ENCODE peak calls at places on chromosomes 16 and 17, in four cellular contexts. H is prostate gland, T is neural crest cell, A is GM20000. V is an unnamed sample.

GRCh38 chr17:63693411-63694113 is 6.4 kb downstream of the LIMD2 start:
- DNase-seq in H (no peak), T (no peak), A (no peak), V (no peak)

GRCh38 chr17:82752371-82753200 is 721 bp downstream of the TBCD start:
- DNase-seq in H (no peak), T (no peak), A (peak; percentile 73), V (no peak)

GRCh38 chr16:82627811-82628339 is 1.1 kb downstream of the CDH13 start:
- DNase-seq in H (peak; percentile 52), T (peak; percentile 40), A (no peak), V (no peak)

GRCh38 chr16:87138316-87138715 is 178.9 kb downstream of the C16orf95 start:
- DNase-seq in H (no peak), T (no peak), A (no peak), V (no peak)

GRCh38 chr17:11598274-11599221 is at the start of gene DNAH9:
- DNase-seq in H (peak; percentile 98), T (peak; percentile 92), A (no peak), V (peak; percentile 89)

GRCh38 chr16:55955439-55955838 is 80.3 kb upstream of the CES5A start:
- DNase-seq in H (no peak), T (no peak), A (no peak), V (no peak)

GRCh38 chr16:5427571-5427970 is 330.0 kb upstream of the EEF2KMT start:
- DNase-seq in H (no peak), T (no peak), A (no peak), V (no peak)

GRCh38 chr16:82761858-82762257 is 135.1 kb downstream of the CDH13 start:
- DNase-seq in H (no peak), T (no peak), A (no peak), V (no peak)

GRCh38 chr16:57194512-57194911 is 8.4 kb downstream of the RSPRY1 start:
- DNase-seq in H (peak; percentile 16), T (no peak), A (no peak), V (no peak)

GRCh38 chr16:72925631-72925979 is 122.3 kb downstream of the ZFHX3 start:
- DNase-seq in H (no peak), T (no peak), A (no peak), V (no peak)

GRCh38 chr16:84115919-84116719 is 623 bp downstream of the MBTPS1 start:
- DNase-seq in H (peak; percentile 41), T (no peak), A (no peak), V (peak; percentile 18)

GRCh38 chr16:87801679-87802300 is 36.0 kb upstream of the KLHDC4 start:
- DNase-seq in H (no peak), T (no peak), A (no peak), V (no peak)

GRCh38 chr16:68995011-68995504 is 110.4 kb upstream of the HAS3 start:
- DNase-seq in H (peak; percentile 34), T (no peak), A (no peak), V (peak; percentile 8)

GRCh38 chr16:58938856-58939255 is 204.7 kb upstream of the GOT2 start:
- DNase-seq in H (no peak), T (no peak), A (no peak), V (no peak)

GRCh38 chr16:58515125-58515870 is at the start of gene SETD6:
- DNase-seq in H (peak; percentile 88), T (peak; percentile 85), A (peak; percentile 93), V (peak; percentile 89)

GRCh38 chr16:88015806-88016140 is 64.5 kb downstream of the BANP start:
- DNase-seq in H (no peak), T (no peak), A (no peak), V (no peak)

GRCh38 chr17:28969706-28970393 is 18.5 kb upstream of the PHF12 start:
- DNase-seq in H (no peak), T (no peak), A (no peak), V (no peak)

GRCh38 chr17:66711403-66711802 is 123.5 kb upstream of the CACNG5 start:
- DNase-seq in H (no peak), T (no peak), A (no peak), V (no peak)

GRCh38 chr16:10138881-10139280 is 43.3 kb downstream of the GRIN2A start:
- DNase-seq in H (no peak), T (no peak), A (no peak), V (no peak)

GRCh38 chr17:48002208-48002919 is 31.5 kb downstream of the CDK5RAP3 start:
- DNase-seq in H (no peak), T (no peak), A (peak; percentile 69), V (no peak)

GRCh38 chr16:11613381-11614303 is 26.9 kb upstream of the LITAF start:
- DNase-seq in H (no peak), T (no peak), A (peak; percentile 54), V (no peak)

GRCh38 chr17:77245162-77245926 is 104.6 kb downstream of the SEC14L1 start:
- DNase-seq in H (no peak), T (no peak), A (peak; percentile 88), V (no peak)

GRCh38 chr17:17938388-17939107 is 33.7 kb downstream of the TOM1L2 start:
- DNase-seq in H (no peak), T (no peak), A (no peak), V (no peak)

GRCh38 chr17:55086635-55087058 is 118.1 kb downstream of the STXBP4 start:
- DNase-seq in H (no peak), T (no peak), A (no peak), V (no peak)

GRCh38 chr16:30995927-30996323 is 10.9 kb downstream of the HSD3B7 start:
- DNase-seq in H (no peak), T (no peak), A (no peak), V (no peak)

GRCh38 chr16:77679901-77680300 is 42.4 kb upstream of the NUDT7 start:
- DNase-seq in H (no peak), T (no peak), A (peak; percentile 10), V (no peak)

GRCh38 chr17:81713004-81713555 is 996 bp downstream of the SLC25A10 start:
- DNase-seq in H (no peak), T (peak; percentile 40), A (no peak), V (no peak)

GRCh38 chr16:30381351-30382041 is 865 bp downstream of the SEPTIN1 start:
- DNase-seq in H (no peak), T (no peak), A (no peak), V (no peak)

GRCh38 chr16:47916266-47916665 is 239.5 kb downstream of the ABCC12 start:
- DNase-seq in H (no peak), T (no peak), A (no peak), V (peak; percentile 50)

GRCh38 chr17:38730526-38731379 is 612 bp downstream of the CISD3 start:
- DNase-seq in H (no peak), T (no peak), A (no peak), V (peak; percentile 70)

GRCh38 chr16:16093625-16094332 is 129.5 kb downstream of the ABCC6 start:
- DNase-seq in H (no peak), T (no peak), A (no peak), V (no peak)

GRCh38 chr17:79622201-79622601 is 11.3 kb upstream of the RBFOX3 start:
- DNase-seq in H (no peak), T (no peak), A (no peak), V (no peak)

GRCh38 chr16:51569204-51569911 is 418.3 kb upstream of the SALL1 start:
- DNase-seq in H (no peak), T (no peak), A (no peak), V (no peak)